ENCODE peak calls at places on chromosomes 11 and 22, in six cellular contexts. T is NCI-H146; R is germinal center; P is frontal cortex; I is CD8-positive, alpha-beta memory T cell; Y is Jurkat, Clone E6-1. D is an unnamed sample.

GRCh38 chr22:33000342-33001280 is 57.6 kb downstream of the SYN3 start:
- DNase-seq in T (peak; percentile 14), I (no peak), R (peak; percentile 30), P (no peak), Y (peak; percentile 24), D (no peak)

GRCh38 chr11:122319842-122320555 is 204.0 kb upstream of the BLID start:
- DNase-seq in I (no peak), P (no peak), R (no peak), T (no peak), Y (no peak), D (no peak)

GRCh38 chr11:88631497-88631896 is 294.0 kb upstream of the CTSC start:
- DNase-seq in R (no peak), T (no peak), I (no peak), Y (no peak), P (no peak), D (peak; percentile 16)

GRCh38 chr11:75406338-75406777 is 7.0 kb downstream of the RPS3 start:
- DNase-seq in I (no peak), R (no peak), Y (no peak), T (peak; percentile 77), P (no peak), D (no peak)

GRCh38 chr22:25076281-25076680 is 123.4 kb upstream of the CRYBB3 start:
- DNase-seq in P (no peak), I (no peak), T (no peak), R (no peak), Y (no peak), D (no peak)

GRCh38 chr22:25008666-25009065 is 56.1 kb downstream of the KIAA1671 start:
- DNase-seq in P (no peak), Y (no peak), I (no peak), T (no peak), R (no peak), D (no peak)

GRCh38 chr22:27146871-27147591 is 489.6 kb downstream of the MIAT start:
- DNase-seq in R (no peak), P (no peak), T (no peak), Y (no peak), I (no peak), D (no peak)

GRCh38 chr11:63958013-63958412 is 16.4 kb upstream of the COX8A start:
- DNase-seq in I (no peak), R (no peak), P (no peak), Y (peak; percentile 49), T (no peak), D (no peak)

GRCh38 chr11:131495417-131495816 is 125.0 kb downstream of the NTM start:
- DNase-seq in T (no peak), I (no peak), P (no peak), Y (no peak), R (no peak), D (no peak)

GRCh38 chr11:117180661-117181585 is 2.4 kb downstream of the SIDT2 start:
- DNase-seq in T (peak; percentile 27), I (peak; percentile 44), Y (peak; percentile 87), R (peak; percentile 78), P (peak; percentile 69), D (peak; percentile 73)

GRCh38 chr11:68692881-68693483 is 8.6 kb downstream of the GAL start:
- DNase-seq in I (no peak), Y (no peak), P (no peak), T (no peak), R (no peak), D (no peak)

GRCh38 chr11:2587132-2587930 is 112.5 kb downstream of the KCNQ1OT1 start:
- DNase-seq in Y (no peak), T (no peak), I (no peak), R (no peak), P (peak; percentile 8), D (no peak)

D was measured in D721Med.